ENCODE peak calls at places on chromosomes 1 and 21, in seven cellular contexts. E is adrenal gland, Q is NCI-H1694, Z is tibial nerve, N is EL, J is globus pallidus, V is colonic mucosa. S is an unnamed sample.

GRCh38 chr1:227395391-227396028 is 77.2 kb upstream of the CDC42BPA start:
- DNase-seq in Z (no peak), V (no peak), E (no peak), J (no peak), N (peak), Q (no peak), S (no peak)

GRCh38 chr1:203104789-203105188 is 19.0 kb upstream of the MYOG start:
- DNase-seq in V (no peak), Q (no peak), N (no peak), E (no peak), J (no peak), Z (no peak), S (no peak)

GRCh38 chr21:34874689-34875513 is 174.2 kb downstream of the RUNX1 start:
- DNase-seq in N (no peak), E (no peak), J (no peak), Z (no peak), Q (no peak), V (no peak), S (no peak)

GRCh38 chr21:22260274-22260673 is 1262.1 kb downstream of the NCAM2 start:
- DNase-seq in J (no peak), N (no peak), V (no peak), Z (no peak), Q (no peak), E (no peak), S (no peak)

GRCh38 chr1:214419650-214420049 is 131.8 kb downstream of the PTPN14 start:
- DNase-seq in E (no peak), N (no peak), J (no peak), V (no peak), Z (no peak), Q (no peak), S (no peak)

GRCh38 chr1:86502721-86503430 is 34.1 kb downstream of the CLCA1 start:
- DNase-seq in E (peak), N (no peak), V (peak), Z (no peak), J (no peak), Q (no peak), S (peak)

GRCh38 chr1:59076612-59077011 is 220.3 kb upstream of the FGGY start:
- DNase-seq in V (no peak), N (no peak), Z (no peak), J (no peak), E (no peak), Q (no peak), S (no peak)

GRCh38 chr1:94705755-94706154 is 114.4 kb upstream of the SLC44A3 start:
- DNase-seq in Z (no peak), E (no peak), Q (no peak), N (peak), J (no peak), V (no peak), S (no peak)

GRCh38 chr1:179217943-179218507 is 11.5 kb downstream of the ABL2 start:
- DNase-seq in N (peak), J (peak), E (no peak), Z (no peak), Q (no peak), V (no peak), S (no peak)

GRCh38 chr1:93178418-93178817 is 1.8 kb downstream of the TMED5 start:
- DNase-seq in J (no peak), Q (no peak), E (peak), N (peak), Z (no peak), V (no peak), S (no peak)

GRCh38 chr1:155175281-155175926 is 1.8 kb downstream of the TRIM46 start:
- DNase-seq in J (no peak), V (peak), Z (no peak), Q (no peak), N (no peak), E (no peak), S (peak)

GRCh38 chr1:40132383-40133121 is 28.6 kb upstream of the RLF start:
- DNase-seq in J (peak), E (no peak), Z (no peak), N (no peak), V (no peak), Q (no peak), S (no peak)

GRCh38 chr1:5650283-5651026 is 341.8 kb downstream of the NPHP4 start:
- DNase-seq in Z (no peak), V (no peak), N (no peak), J (no peak), E (no peak), Q (no peak), S (no peak)

GRCh38 chr1:208209286-208209685 is 34.9 kb downstream of the PLXNA2 start:
- DNase-seq in Z (no peak), E (no peak), Q (peak), N (no peak), J (no peak), V (no peak), S (no peak)

GRCh38 chr1:54794401-54795099 is 6.6 kb downstream of the TTC22 start:
- DNase-seq in Q (no peak), N (peak), Z (no peak), J (no peak), V (peak), E (no peak), S (peak)

GRCh38 chr1:180631197-180631765 is 541 bp upstream of the XPR1 start:
- DNase-seq in J (no peak), V (no peak), E (no peak), Q (no peak), Z (no peak), N (no peak), S (no peak)

GRCh38 chr1:4700801-4701200 is 46.4 kb downstream of the AJAP1 start:
- DNase-seq in Z (no peak), N (no peak), E (no peak), Q (no peak), V (no peak), J (peak), S (no peak)

GRCh38 chr1:10671090-10671489 is 125.4 kb downstream of the CASZ1 start:
- DNase-seq in E (no peak), N (no peak), V (no peak), J (no peak), Q (no peak), Z (no peak), S (no peak)

GRCh38 chr1:192252776-192253175 is 64.0 kb upstream of the RGS21 start:
- DNase-seq in N (no peak), E (no peak), Z (no peak), Q (no peak), J (no peak), V (no peak), S (no peak)

GRCh38 chr1:24666794-24667193 is 23.7 kb downstream of the SRRM1 start:
- DNase-seq in E (no peak), J (no peak), Z (no peak), Q (no peak), V (no peak), N (no peak), S (no peak)

GRCh38 chr1:65209005-65209885 is 61.2 kb downstream of the AK4 start:
- DNase-seq in J (peak), E (peak), V (peak), Q (peak), N (peak), Z (no peak), S (peak)

GRCh38 chr1:185068362-185068761 is 23.0 kb downstream of the RNF2 start:
- DNase-seq in Q (no peak), V (no peak), E (no peak), J (no peak), N (no peak), Z (no peak), S (no peak)

GRCh38 chr1:15965228-15965767 is 10.6 kb downstream of the ZBTB17 start:
- DNase-seq in J (peak), E (no peak), Q (no peak), Z (no peak), V (no peak), N (peak), S (no peak)

GRCh38 chr1:216457356-216457755 is 34.1 kb upstream of the USH2A start:
- DNase-seq in V (no peak), J (no peak), Z (no peak), Q (no peak), N (peak), E (no peak), S (no peak)

GRCh38 chr1:75373542-75374159 is 237.3 kb downstream of the SLC44A5 start:
- DNase-seq in N (no peak), Q (no peak), V (no peak), J (no peak), Z (no peak), E (no peak), S (no peak)

GRCh38 chr1:27392778-27393635 is 585 bp downstream of the GPR3 start:
- DNase-seq in Q (no peak), J (no peak), E (no peak), N (no peak), Z (no peak), V (no peak), S (no peak)